ENCODE peak calls at places on chromosome 7, in six cellular contexts. R is uterus, N is spleen, Q is HCT116, P is tibial nerve, E is heart left ventricle. X is an unnamed sample. For H3K4me1, the result is how much of the 10 kb centered on the place peaks cover.

GRCh38 chr7:99011706-99012404 is 132.1 kb downstream of the SMURF1 start:
- DNase-seq in Q (no peak), N (no peak), E (no peak), P (no peak), R (peak), X (no peak)

GRCh38 chr7:80859272-80859970 is 59.4 kb downstream of the SEMA3C start:
- DNase-seq in Q (no peak), E (peak), P (peak), R (peak), N (no peak), X (no peak)

GRCh38 chr7:127924874-127925273 is 106.4 kb downstream of the LRRC4 start:
- DNase-seq in Q (no peak), E (no peak), N (no peak), R (no peak), P (no peak), X (no peak)

GRCh38 chr7:74272305-74273038 is 16.7 kb upstream of the CLIP2 start:
- DNase-seq in R (peak), P (peak), N (peak), Q (no peak), E (peak), X (peak)

GRCh38 chr7:154975984-154976383 is 26.9 kb downstream of the PAXIP1 start:
- DNase-seq in N (no peak), E (no peak), P (no peak), Q (no peak), R (no peak), X (no peak)

GRCh38 chr7:20794676-20795075 is 8.0 kb upstream of the SP8 start:
- DNase-seq in E (no peak), Q (no peak), N (no peak), R (no peak), P (no peak), X (no peak)

GRCh38 chr7:132577206-132578049 is 1.2 kb upstream of the PLXNA4 start:
- DNase-seq in P (peak), Q (no peak), E (peak), R (peak), N (no peak), X (peak)

GRCh38 chr7:17560516-17560915 is 262.1 kb downstream of the AHR start:
- DNase-seq in Q (no peak), N (no peak), R (no peak), P (no peak), E (no peak), X (no peak)

GRCh38 chr7:80681272-80681885 is 42.9 kb downstream of the CD36 start:
- DNase-seq in Q (peak), N (no peak), R (no peak), P (no peak), E (no peak), X (no peak)

GRCh38 chr7:52685351-52685750 is 350.1 kb upstream of the POM121L12 start:
- DNase-seq in Q (no peak), E (no peak), N (no peak), P (no peak), R (no peak), X (no peak)

GRCh38 chr7:7956531-7957221 is 11.9 kb upstream of the GLCCI1 start:
- DNase-seq in E (no peak), R (no peak), N (no peak), P (no peak), Q (no peak), X (no peak)

GRCh38 chr7:117834983-117835664 is 38.1 kb downstream of the CTTNBP2 start:
- DNase-seq in P (no peak), E (no peak), R (no peak), Q (no peak), N (no peak), X (no peak)

GRCh38 chr7:25967278-25968204 is 184.5 kb upstream of the NFE2L3 start:
- DNase-seq in Q (no peak), E (no peak), N (no peak), P (no peak), R (no peak), X (no peak)

GRCh38 chr7:92873776-92874175 is 37.4 kb upstream of the CDK6 start:
- DNase-seq in E (no peak), R (no peak), Q (no peak), P (no peak), N (no peak), X (no peak)

GRCh38 chr7:2639994-2640830 is 8.4 kb downstream of the TTYH3 start:
- DNase-seq in P (no peak), N (peak), E (no peak), Q (no peak), R (no peak), X (peak)

GRCh38 chr7:2643386-2644229 is 11.8 kb downstream of the TTYH3 start:
- DNase-seq in R (no peak), N (no peak), P (no peak), E (no peak), Q (no peak), X (no peak)

GRCh38 chr7:2639151-2639993 is 7.6 kb downstream of the TTYH3 start:
- DNase-seq in R (no peak), P (no peak), E (no peak), Q (no peak), N (peak), X (no peak)

GRCh38 chr7:2640858-2641257 is 9.1 kb downstream of the TTYH3 start:
- DNase-seq in Q (no peak), R (no peak), E (no peak), N (no peak), P (no peak), X (no peak)

GRCh38 chr7:2641406-2642393 is 9.9 kb downstream of the TTYH3 start:
- DNase-seq in E (peak), R (peak), Q (no peak), N (peak), P (peak), X (peak)
- TF ChIP-seq POLR2A in E (no peak), R (peak), Q (no peak), N (no peak), P (no peak), X (no peak)

GRCh38 chr7:105024734-105025133 is 10.7 kb downstream of the KMT2E start:
- DNase-seq in P (no peak), Q (no peak), E (no peak), R (no peak), N (no peak), X (no peak)
- H3K4me1 ChIP-seq in P (half or more), Q (under half), E (half or more), R (under half), N (half or more), X (half or more)

GRCh38 chr7:42960762-42961161 is 28.6 kb downstream of the MRPL32 start:
- DNase-seq in E (no peak), Q (no peak), N (no peak), R (no peak), P (no peak), X (no peak)

GRCh38 chr7:42961182-42961581 is 29.0 kb downstream of the MRPL32 start:
- DNase-seq in Q (no peak), E (no peak), P (no peak), R (no peak), N (no peak), X (no peak)

GRCh38 chr7:42967391-42967790 is 35.2 kb downstream of the MRPL32 start:
- DNase-seq in N (no peak), R (no peak), E (no peak), P (no peak), Q (no peak), X (no peak)

GRCh38 chr7:42964849-42965805 is 33.0 kb downstream of the MRPL32 start:
- DNase-seq in N (no peak), Q (no peak), R (no peak), E (peak), P (no peak), X (no peak)

DNA sequence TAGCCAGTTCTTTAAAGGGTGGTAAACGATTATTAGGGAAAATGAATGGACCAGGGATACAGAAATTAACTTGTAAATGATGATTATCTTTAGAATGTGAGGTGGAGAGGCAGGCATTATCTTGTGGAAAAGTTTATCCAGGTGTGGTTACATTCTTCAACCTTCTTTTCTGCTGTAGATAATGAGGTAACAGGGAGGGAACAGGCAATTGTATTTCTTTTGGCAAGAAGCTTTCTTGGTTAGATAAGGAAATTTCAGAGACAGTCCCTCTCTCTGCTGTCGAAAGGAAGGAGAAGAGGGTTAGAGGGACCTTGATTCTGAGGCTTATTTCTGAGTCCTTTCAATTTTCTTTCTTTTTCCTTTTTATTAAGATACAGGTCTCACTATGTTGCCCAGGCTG is 32.1 kb downstream of the MRPL32 start:
- DNase-seq in Q (no peak), E (no peak), R (no peak), P (no peak), N (no peak), X (no peak)
- H3K27ac ChIP-seq in Q (no peak), E (peak), R (no peak), P (no peak), N (no peak), X (no peak)

GRCh38 chr7:155984028-155984607 is 171.9 kb upstream of the SHH start:
- DNase-seq in P (no peak), N (no peak), Q (no peak), E (no peak), R (no peak), X (no peak)
- TF ChIP-seq POLR2A in P (no peak), N (no peak), Q (no peak), E (no peak), R (no peak), X (no peak)

GRCh38 chr7:101220295-101220694 is 2.3 kb downstream of the ZNHIT1 start:
- DNase-seq in P (no peak), Q (no peak), R (no peak), E (no peak), N (no peak), X (no peak)
- H3K4me1 ChIP-seq in P (under half), Q (under half), R (under half), E (under half), N (under half), X (under half)

GRCh38 chr7:30474893-30475292 is 3.7 kb downstream of the NOD1 start:
- DNase-seq in P (no peak), E (no peak), R (no peak), Q (no peak), N (no peak), X (peak)

GRCh38 chr7:30474485-30474884 is 4.1 kb downstream of the NOD1 start:
- DNase-seq in Q (no peak), P (no peak), N (no peak), R (no peak), E (no peak), X (no peak)

GRCh38 chr7:30478349-30479228 is at the start of gene NOD1:
- DNase-seq in E (peak), R (peak), N (peak), P (peak), Q (peak), X (peak)

GRCh38 chr7:30475580-30475979 is 3.0 kb downstream of the NOD1 start:
- DNase-seq in Q (no peak), P (no peak), N (no peak), R (no peak), E (no peak), X (no peak)

GRCh38 chr7:30476401-30477145 is 2.0 kb downstream of the NOD1 start:
- DNase-seq in P (no peak), E (no peak), R (no peak), Q (no peak), N (no peak), X (no peak)
- H3K27ac ChIP-seq in P (peak), E (no peak), R (no peak), Q (no peak), N (peak), X (no peak)

DNA sequence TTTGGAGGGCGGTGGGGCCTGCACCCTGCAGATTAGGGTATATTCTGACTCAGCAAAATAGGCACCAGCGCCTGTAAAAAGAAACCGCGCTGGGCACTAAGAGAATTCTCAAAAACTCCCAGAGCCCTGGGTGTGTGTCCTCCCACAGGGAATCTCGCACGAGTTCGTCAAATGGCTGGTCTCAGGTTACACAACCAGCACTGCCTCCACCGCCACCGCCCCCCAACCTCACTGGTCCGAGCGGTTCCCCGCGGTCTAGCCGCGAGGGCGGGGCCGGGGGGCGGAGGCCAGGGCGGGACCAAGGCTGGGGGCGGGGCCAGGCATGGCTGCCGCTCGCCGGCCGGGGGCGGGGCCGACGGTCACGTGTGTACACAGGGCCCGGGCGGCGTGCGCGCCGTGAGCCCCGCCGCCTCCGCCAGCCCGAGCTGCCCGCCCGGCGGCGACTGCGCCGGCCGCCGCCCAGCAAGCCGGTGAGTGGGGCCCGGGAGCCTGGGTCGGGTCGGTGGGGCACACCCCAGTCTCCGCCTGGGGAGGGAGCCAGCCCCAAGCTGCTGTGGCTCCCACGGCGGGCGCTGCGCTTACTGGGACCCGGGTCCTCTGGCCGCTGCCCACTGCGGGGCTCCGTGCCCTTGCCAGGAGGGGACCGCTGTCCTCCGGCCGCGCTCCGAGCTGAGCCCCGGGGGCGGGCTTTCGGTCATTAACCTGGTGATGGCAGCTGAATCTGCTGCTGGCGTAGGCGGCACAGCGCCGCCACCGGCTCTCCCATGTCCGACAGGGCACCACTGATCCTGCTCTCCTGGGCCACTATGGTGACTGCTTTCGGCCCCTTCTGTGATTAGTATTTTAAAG is at the start of gene GPR146:
- DNase-seq in Q (peak), N (peak), P (peak), E (peak), R (peak), X (peak)
- TF ChIP-seq POLR2A in Q (peak), N (no peak), P (peak), E (no peak), R (peak), X (peak)

GRCh38 chr7:146636033-146636356 is 519.4 kb downstream of the CNTNAP2 start:
- DNase-seq in P (no peak), Q (no peak), R (no peak), N (no peak), E (no peak), X (no peak)
- H3K4me1 ChIP-seq in P (under half), Q (under half), R (under half), N (under half), E (under half), X (under half)

DNA sequence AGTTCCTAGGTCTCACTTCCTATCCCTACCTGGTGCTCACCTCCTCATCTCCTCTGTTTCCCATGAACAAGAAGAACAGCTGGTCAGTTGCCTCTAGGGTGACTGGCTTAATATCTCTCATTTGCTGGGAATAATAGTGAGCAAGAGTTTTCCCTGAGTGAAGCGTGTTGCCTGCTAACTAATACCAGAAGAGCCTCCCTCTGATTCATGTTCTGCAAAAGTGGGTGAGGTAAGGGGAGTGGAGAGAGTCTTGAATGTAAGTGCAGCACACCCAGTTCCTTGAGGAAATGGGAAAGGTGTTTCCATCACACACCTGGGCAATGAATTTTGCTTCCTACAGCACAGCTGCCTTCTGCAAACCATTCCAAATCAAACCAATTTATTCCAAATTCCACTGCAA is 29.6 kb downstream of the FZD1 start:
- DNase-seq in N (no peak), Q (no peak), P (no peak), E (no peak), R (no peak), X (no peak)
- H3K27ac ChIP-seq in N (no peak), Q (no peak), P (no peak), E (no peak), R (no peak), X (no peak)

GRCh38 chr7:111370002-111370401 is 192.3 kb downstream of the IMMP2L start:
- DNase-seq in N (no peak), E (no peak), Q (no peak), P (no peak), R (no peak), X (no peak)

GRCh38 chr7:111362660-111363059 is 199.6 kb downstream of the IMMP2L start:
- DNase-seq in N (no peak), R (no peak), E (no peak), Q (no peak), P (no peak), X (no peak)

GRCh38 chr7:111358915-111359314 is 203.4 kb downstream of the IMMP2L start:
- DNase-seq in P (no peak), R (no peak), N (peak), Q (no peak), E (no peak), X (no peak)

GRCh38 chr7:111363099-111363498 is 199.2 kb downstream of the IMMP2L start:
- DNase-seq in Q (no peak), P (no peak), R (no peak), N (no peak), E (no peak), X (no peak)

DNA sequence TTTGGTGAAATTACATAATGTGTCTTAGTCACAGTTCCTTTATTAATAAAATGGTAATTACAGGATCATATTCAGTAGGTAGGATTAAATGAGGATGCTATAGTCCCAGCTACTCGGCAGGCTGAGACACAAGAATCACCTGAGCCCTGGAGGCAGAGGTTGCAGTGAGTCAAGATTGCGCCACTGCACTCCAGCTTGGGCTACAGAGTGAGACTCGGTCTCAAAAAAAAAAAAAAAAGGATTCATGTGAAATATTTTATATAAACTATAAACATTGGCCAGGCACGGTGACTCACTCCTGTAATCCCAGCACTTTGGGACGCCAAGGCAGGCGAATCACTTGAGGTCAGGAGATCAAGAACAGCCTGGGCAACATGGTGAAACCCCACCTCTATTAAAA is 197.9 kb downstream of the IMMP2L start:
- DNase-seq in Q (no peak), P (no peak), E (no peak), R (no peak), N (no peak), X (no peak)
- TF ChIP-seq POLR2A in Q (no peak), P (no peak), E (no peak), R (no peak), N (no peak), X (no peak)